ENCODE peak calls at places on chromosomes 12 and 14, in eight cellular contexts. One of them, this sample, is unnamed. For H3K4me1, the result is how much of the 10 kb centered on the place peaks cover.

GRCh38 chr12:124380793-124381453 is 86.0 kb downstream of the RFLNA start:
- DNase-seq in prostate gland: no peak
- DNase-seq in vagina: no peak
- DNase-seq in cardiac muscle cell: no peak
- DNase-seq in Caco-2: no peak
- DNase-seq in right cardiac atrium: no peak
- DNase-seq in lower lobe of right lung: no peak
- DNase-seq in CD4-positive, alpha-beta memory T cell: no peak
- DNase-seq in this sample: no peak

GRCh38 chr14:85878874-85879273 is 348.9 kb downstream of the FLRT2 start:
- DNase-seq in prostate gland: no peak
- DNase-seq in CD4-positive, alpha-beta memory T cell: no peak
- DNase-seq in Caco-2: no peak
- DNase-seq in right cardiac atrium: no peak
- DNase-seq in vagina: no peak
- DNase-seq in cardiac muscle cell: no peak
- DNase-seq in lower lobe of right lung: no peak
- DNase-seq in this sample: no peak

GRCh38 chr14:101469382-101470251 is 91.7 kb upstream of the DIO3 start:
- DNase-seq in right cardiac atrium: no peak
- DNase-seq in Caco-2: no peak
- DNase-seq in prostate gland: no peak
- DNase-seq in cardiac muscle cell: no peak
- DNase-seq in vagina: peak
- DNase-seq in CD4-positive, alpha-beta memory T cell: no peak
- DNase-seq in lower lobe of right lung: no peak
- DNase-seq in this sample: no peak

GRCh38 chr12:122111070-122111750 is 32.7 kb downstream of the MLXIP start:
- DNase-seq in right cardiac atrium: no peak
- DNase-seq in lower lobe of right lung: no peak
- DNase-seq in prostate gland: peak
- DNase-seq in Caco-2: peak
- DNase-seq in cardiac muscle cell: no peak
- DNase-seq in vagina: no peak
- DNase-seq in CD4-positive, alpha-beta memory T cell: no peak
- DNase-seq in this sample: no peak

GRCh38 chr14:24848427-24848826 is 201.5 kb downstream of the STXBP6 start:
- DNase-seq in vagina: no peak
- DNase-seq in CD4-positive, alpha-beta memory T cell: no peak
- DNase-seq in lower lobe of right lung: no peak
- DNase-seq in prostate gland: no peak
- DNase-seq in cardiac muscle cell: no peak
- DNase-seq in right cardiac atrium: no peak
- DNase-seq in Caco-2: no peak
- DNase-seq in this sample: no peak

GRCh38 chr12:56029666-56030293 is 8.9 kb downstream of the IKZF4 start:
- DNase-seq in right cardiac atrium: no peak
- DNase-seq in Caco-2: peak
- DNase-seq in vagina: no peak
- DNase-seq in lower lobe of right lung: no peak
- DNase-seq in cardiac muscle cell: peak
- DNase-seq in CD4-positive, alpha-beta memory T cell: no peak
- DNase-seq in prostate gland: peak
- DNase-seq in this sample: peak

GRCh38 chr14:34301107-34301734 is 160.8 kb downstream of the SPTSSA start:
- DNase-seq in lower lobe of right lung: no peak
- DNase-seq in CD4-positive, alpha-beta memory T cell: no peak
- DNase-seq in Caco-2: peak
- DNase-seq in cardiac muscle cell: peak
- DNase-seq in prostate gland: no peak
- DNase-seq in vagina: no peak
- DNase-seq in right cardiac atrium: no peak
- DNase-seq in this sample: peak

GRCh38 chr12:16155938-16156337 is 121.5 kb downstream of the SLC15A5 start:
- DNase-seq in Caco-2: no peak
- DNase-seq in lower lobe of right lung: no peak
- DNase-seq in cardiac muscle cell: no peak
- DNase-seq in right cardiac atrium: no peak
- DNase-seq in CD4-positive, alpha-beta memory T cell: no peak
- DNase-seq in prostate gland: no peak
- DNase-seq in vagina: no peak
- DNase-seq in this sample: no peak

GRCh38 chr14:100524233-100524932 is 62.8 kb downstream of the BEGAIN start:
- DNase-seq in lower lobe of right lung: no peak
- DNase-seq in vagina: no peak
- DNase-seq in right cardiac atrium: peak
- DNase-seq in CD4-positive, alpha-beta memory T cell: peak
- DNase-seq in Caco-2: no peak
- DNase-seq in cardiac muscle cell: no peak
- DNase-seq in prostate gland: no peak
- DNase-seq in this sample: no peak

GRCh38 chr14:59631237-59631636 is 54.6 kb upstream of the CCDC175 start:
- DNase-seq in prostate gland: no peak
- DNase-seq in right cardiac atrium: no peak
- DNase-seq in CD4-positive, alpha-beta memory T cell: no peak
- DNase-seq in cardiac muscle cell: no peak
- DNase-seq in lower lobe of right lung: no peak
- DNase-seq in Caco-2: peak
- DNase-seq in vagina: no peak
- DNase-seq in this sample: peak

GRCh38 chr14:56724013-56724412 is 86.3 kb downstream of the OTX2 start:
- DNase-seq in cardiac muscle cell: no peak
- DNase-seq in vagina: no peak
- DNase-seq in lower lobe of right lung: no peak
- DNase-seq in CD4-positive, alpha-beta memory T cell: no peak
- DNase-seq in prostate gland: no peak
- DNase-seq in right cardiac atrium: no peak
- DNase-seq in Caco-2: no peak
- DNase-seq in this sample: no peak

GRCh38 chr12:69534389-69534822 is 50.9 kb upstream of the CCT2 start:
- DNase-seq in cardiac muscle cell: peak
- DNase-seq in CD4-positive, alpha-beta memory T cell: no peak
- DNase-seq in right cardiac atrium: peak
- DNase-seq in prostate gland: no peak
- DNase-seq in lower lobe of right lung: peak
- DNase-seq in vagina: no peak
- DNase-seq in Caco-2: peak
- DNase-seq in this sample: no peak

GRCh38 chr14:100778078-100778927 is 47.6 kb upstream of the MEG3 start:
- DNase-seq in cardiac muscle cell: peak
- DNase-seq in CD4-positive, alpha-beta memory T cell: no peak
- DNase-seq in right cardiac atrium: no peak
- DNase-seq in vagina: peak
- DNase-seq in lower lobe of right lung: no peak
- DNase-seq in Caco-2: no peak
- DNase-seq in prostate gland: no peak
- DNase-seq in this sample: no peak

GRCh38 chr14:103897075-103897947 is 30.9 kb upstream of the TDRD9 start:
- DNase-seq in vagina: no peak
- DNase-seq in CD4-positive, alpha-beta memory T cell: no peak
- DNase-seq in right cardiac atrium: no peak
- DNase-seq in prostate gland: no peak
- DNase-seq in cardiac muscle cell: no peak
- DNase-seq in lower lobe of right lung: no peak
- DNase-seq in Caco-2: no peak
- DNase-seq in this sample: no peak

GRCh38 chr12:13101854-13102375 is 1.6 kb downstream of the GSG1 start:
- DNase-seq in cardiac muscle cell: no peak
- DNase-seq in CD4-positive, alpha-beta memory T cell: no peak
- DNase-seq in prostate gland: peak
- DNase-seq in Caco-2: peak
- DNase-seq in lower lobe of right lung: no peak
- DNase-seq in vagina: no peak
- DNase-seq in right cardiac atrium: no peak
- DNase-seq in this sample: peak

GRCh38 chr12:50728841-50729240 is 35.1 kb upstream of the ATF1 start:
- DNase-seq in cardiac muscle cell: no peak
- DNase-seq in prostate gland: no peak
- DNase-seq in CD4-positive, alpha-beta memory T cell: no peak
- DNase-seq in right cardiac atrium: no peak
- DNase-seq in Caco-2: no peak
- DNase-seq in lower lobe of right lung: no peak
- DNase-seq in vagina: no peak
- DNase-seq in this sample: no peak

GRCh38 chr14:70644016-70644415 is 2.3 kb downstream of the TTC9 start:
- DNase-seq in right cardiac atrium: peak
- DNase-seq in prostate gland: no peak
- DNase-seq in Caco-2: no peak
- DNase-seq in vagina: no peak
- DNase-seq in CD4-positive, alpha-beta memory T cell: no peak
- DNase-seq in cardiac muscle cell: no peak
- DNase-seq in lower lobe of right lung: no peak
- DNase-seq in this sample: no peak
- H3K4me1 ChIP-seq in right cardiac atrium: under half
- H3K4me1 ChIP-seq in prostate gland: under half
- H3K4me1 ChIP-seq in Caco-2: under half
- H3K4me1 ChIP-seq in vagina: under half
- H3K4me1 ChIP-seq in CD4-positive, alpha-beta memory T cell: half or more
- H3K4me1 ChIP-seq in cardiac muscle cell: under half
- H3K4me1 ChIP-seq in lower lobe of right lung: under half
- H3K4me1 ChIP-seq in this sample: half or more

GRCh38 chr14:68306934-68307758 is 485.7 kb downstream of the ZFP36L1 start:
- DNase-seq in right cardiac atrium: no peak
- DNase-seq in CD4-positive, alpha-beta memory T cell: no peak
- DNase-seq in prostate gland: peak
- DNase-seq in vagina: no peak
- DNase-seq in cardiac muscle cell: no peak
- DNase-seq in lower lobe of right lung: no peak
- DNase-seq in Caco-2: peak
- DNase-seq in this sample: no peak

GRCh38 chr14:68307769-68308168 is 485.1 kb downstream of the ZFP36L1 start:
- DNase-seq in Caco-2: no peak
- DNase-seq in CD4-positive, alpha-beta memory T cell: no peak
- DNase-seq in prostate gland: peak
- DNase-seq in right cardiac atrium: no peak
- DNase-seq in lower lobe of right lung: no peak
- DNase-seq in cardiac muscle cell: no peak
- DNase-seq in vagina: no peak
- DNase-seq in this sample: no peak

GRCh38 chr14:68308695-68309094 is 484.2 kb downstream of the ZFP36L1 start:
- DNase-seq in CD4-positive, alpha-beta memory T cell: no peak
- DNase-seq in Caco-2: no peak
- DNase-seq in cardiac muscle cell: no peak
- DNase-seq in right cardiac atrium: no peak
- DNase-seq in prostate gland: no peak
- DNase-seq in lower lobe of right lung: no peak
- DNase-seq in vagina: no peak
- DNase-seq in this sample: no peak

GRCh38 chr14:68309121-68309520 is 483.7 kb downstream of the ZFP36L1 start:
- DNase-seq in CD4-positive, alpha-beta memory T cell: no peak
- DNase-seq in cardiac muscle cell: no peak
- DNase-seq in right cardiac atrium: no peak
- DNase-seq in prostate gland: no peak
- DNase-seq in vagina: no peak
- DNase-seq in lower lobe of right lung: no peak
- DNase-seq in Caco-2: no peak
- DNase-seq in this sample: no peak

GRCh38 chr14:68309631-68310030 is 483.2 kb downstream of the ZFP36L1 start:
- DNase-seq in Caco-2: no peak
- DNase-seq in prostate gland: no peak
- DNase-seq in CD4-positive, alpha-beta memory T cell: no peak
- DNase-seq in cardiac muscle cell: no peak
- DNase-seq in lower lobe of right lung: no peak
- DNase-seq in vagina: no peak
- DNase-seq in right cardiac atrium: no peak
- DNase-seq in this sample: no peak
- H3K4me1 ChIP-seq in Caco-2: under half
- H3K4me1 ChIP-seq in prostate gland: under half
- H3K4me1 ChIP-seq in CD4-positive, alpha-beta memory T cell: under half
- H3K4me1 ChIP-seq in cardiac muscle cell: under half
- H3K4me1 ChIP-seq in lower lobe of right lung: under half
- H3K4me1 ChIP-seq in vagina: under half
- H3K4me1 ChIP-seq in right cardiac atrium: under half
- H3K4me1 ChIP-seq in this sample: half or more

GRCh38 chr12:47942327-47943230 is 20.8 kb upstream of the TMEM106C start:
- DNase-seq in CD4-positive, alpha-beta memory T cell: peak
- DNase-seq in right cardiac atrium: no peak
- DNase-seq in cardiac muscle cell: no peak
- DNase-seq in lower lobe of right lung: no peak
- DNase-seq in prostate gland: no peak
- DNase-seq in Caco-2: no peak
- DNase-seq in vagina: peak
- DNase-seq in this sample: no peak
- H3K4me1 ChIP-seq in CD4-positive, alpha-beta memory T cell: under half
- H3K4me1 ChIP-seq in right cardiac atrium: under half
- H3K4me1 ChIP-seq in cardiac muscle cell: under half
- H3K4me1 ChIP-seq in lower lobe of right lung: under half
- H3K4me1 ChIP-seq in prostate gland: under half
- H3K4me1 ChIP-seq in Caco-2: under half
- H3K4me1 ChIP-seq in vagina: under half
- H3K4me1 ChIP-seq in this sample: under half

GRCh38 chr14:53515264-53515663 is 362.1 kb upstream of the DDHD1 start:
- DNase-seq in lower lobe of right lung: no peak
- DNase-seq in right cardiac atrium: no peak
- DNase-seq in cardiac muscle cell: no peak
- DNase-seq in prostate gland: no peak
- DNase-seq in Caco-2: no peak
- DNase-seq in CD4-positive, alpha-beta memory T cell: no peak
- DNase-seq in vagina: no peak
- DNase-seq in this sample: no peak

GRCh38 chr14:53519137-53519536 is 366.0 kb upstream of the DDHD1 start:
- DNase-seq in right cardiac atrium: no peak
- DNase-seq in Caco-2: no peak
- DNase-seq in lower lobe of right lung: no peak
- DNase-seq in vagina: no peak
- DNase-seq in CD4-positive, alpha-beta memory T cell: no peak
- DNase-seq in prostate gland: no peak
- DNase-seq in cardiac muscle cell: no peak
- DNase-seq in this sample: no peak

GRCh38 chr14:53520529-53520928 is 367.4 kb upstream of the DDHD1 start:
- DNase-seq in right cardiac atrium: no peak
- DNase-seq in cardiac muscle cell: no peak
- DNase-seq in lower lobe of right lung: no peak
- DNase-seq in vagina: no peak
- DNase-seq in prostate gland: no peak
- DNase-seq in Caco-2: no peak
- DNase-seq in CD4-positive, alpha-beta memory T cell: no peak
- DNase-seq in this sample: no peak

GRCh38 chr14:53517276-53517960 is 364.3 kb upstream of the DDHD1 start:
- DNase-seq in right cardiac atrium: no peak
- DNase-seq in prostate gland: no peak
- DNase-seq in Caco-2: no peak
- DNase-seq in lower lobe of right lung: no peak
- DNase-seq in CD4-positive, alpha-beta memory T cell: no peak
- DNase-seq in vagina: no peak
- DNase-seq in cardiac muscle cell: no peak
- DNase-seq in this sample: no peak

DNA sequence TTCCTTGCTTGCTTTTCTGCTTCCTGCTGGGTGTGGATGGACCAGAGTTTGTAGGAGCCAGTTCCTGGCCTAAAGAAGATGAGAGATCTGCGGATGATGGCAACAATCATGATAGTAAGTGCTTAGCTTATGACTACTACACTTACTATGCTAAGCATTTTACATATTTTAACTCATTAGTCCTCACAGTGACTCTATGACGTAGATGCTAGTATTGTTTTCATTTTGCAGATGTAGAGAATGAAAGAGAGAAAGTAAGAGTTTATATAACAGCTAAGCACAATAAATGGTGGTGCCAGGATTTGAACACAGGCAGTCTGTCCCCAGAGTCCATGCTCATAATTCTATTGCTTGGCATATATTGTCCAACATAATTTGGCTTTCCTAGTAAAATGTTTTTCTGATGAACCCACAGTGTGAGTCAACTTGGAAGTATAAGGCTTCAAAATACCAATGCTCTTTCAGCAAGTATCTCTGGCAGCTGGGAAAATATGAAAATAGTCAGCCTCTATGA is 363.2 kb upstream of the DDHD1 start:
- DNase-seq in lower lobe of right lung: no peak
- DNase-seq in CD4-positive, alpha-beta memory T cell: no peak
- DNase-seq in prostate gland: no peak
- DNase-seq in vagina: no peak
- DNase-seq in cardiac muscle cell: no peak
- DNase-seq in Caco-2: no peak
- DNase-seq in right cardiac atrium: no peak
- DNase-seq in this sample: no peak
- H3K4me1 ChIP-seq in lower lobe of right lung: under half
- H3K4me1 ChIP-seq in CD4-positive, alpha-beta memory T cell: under half
- H3K4me1 ChIP-seq in prostate gland: under half
- H3K4me1 ChIP-seq in vagina: under half
- H3K4me1 ChIP-seq in cardiac muscle cell: under half
- H3K4me1 ChIP-seq in Caco-2: under half
- H3K4me1 ChIP-seq in right cardiac atrium: under half
- H3K4me1 ChIP-seq in this sample: under half